ENCODE peak calls at places on chromosomes 16 and 17, in five cellular contexts. A, Y, O, P and Q are unnamed samples. For H3K4me1, the result is how much of the 10 kb centered on the place peaks cover.

GRCh38 chr17:66673668-66674276 is 161.1 kb upstream of the CACNG5 start:
- DNase-seq in Y (peak), A (peak), P (peak), O (peak), Q (no peak)

GRCh38 chr17:80782536-80783427 is 208.9 kb upstream of the CHMP6 start:
- DNase-seq in Y (no peak), P (peak), A (no peak), O (no peak), Q (no peak)

GRCh38 chr17:49401971-49402491 is 12.7 kb downstream of the PHB1 start:
- DNase-seq in A (no peak), P (no peak), O (no peak), Y (no peak), Q (no peak)

GRCh38 chr17:30358055-30358760 is 20.5 kb upstream of the CPD start:
- DNase-seq in P (no peak), O (no peak), A (no peak), Y (no peak), Q (no peak)

GRCh38 chr17:78325076-78325712 is 34.7 kb downstream of the SOCS3 start:
- DNase-seq in O (peak), A (no peak), Y (peak), P (no peak), Q (peak)

GRCh38 chr16:88640520-88641247 is 2.3 kb downstream of the IL17C start:
- DNase-seq in Y (peak), P (no peak), A (no peak), O (no peak), Q (no peak)

GRCh38 chr16:2151188-2152091 is 3.0 kb downstream of the RAB26 start:
- DNase-seq in O (no peak), Y (peak), P (no peak), A (no peak), Q (no peak)

GRCh38 chr17:48724241-48725004 is 1.4 kb downstream of the PRAC2 start:
- DNase-seq in Y (peak), O (peak), A (peak), P (peak), Q (peak)

GRCh38 chr17:31266042-31266441 is 31.0 kb downstream of the OMG start:
- DNase-seq in O (no peak), A (no peak), P (peak), Y (peak), Q (no peak)

GRCh38 chr17:5584971-5585794 is 874 bp upstream of the NLRP1 start:
- DNase-seq in Y (peak), A (no peak), P (no peak), O (peak), Q (no peak)

GRCh38 chr16:52320930-52321439 is 226.0 kb downstream of the TOX3 start:
- DNase-seq in Y (no peak), O (no peak), P (no peak), A (no peak), Q (no peak)

GRCh38 chr17:81150379-81151038 is 14.8 kb upstream of the PVALEF start:
- DNase-seq in P (no peak), O (peak), A (no peak), Y (no peak), Q (peak)

GRCh38 chr17:40090234-40091111 is 9.9 kb downstream of the NR1D1 start:
- DNase-seq in P (no peak), A (no peak), O (no peak), Y (no peak), Q (no peak)

GRCh38 chr16:80274576-80275191 is 266.1 kb upstream of the DYNLRB2 start:
- DNase-seq in P (no peak), O (peak), A (no peak), Y (no peak), Q (no peak)

GRCh38 chr16:58001781-58002410 is 689 bp downstream of the USB1 start:
- DNase-seq in O (no peak), A (no peak), P (no peak), Y (peak), Q (no peak)

GRCh38 chr16:53216798-53217197 is 162.0 kb downstream of the CHD9 start:
- DNase-seq in Y (peak), A (no peak), O (no peak), P (no peak), Q (no peak)

GRCh38 chr17:75031972-75032895 is 14.5 kb downstream of the ATP5PD start:
- DNase-seq in A (peak), O (peak), Y (peak), P (peak), Q (peak)

GRCh38 chr16:2043296-2043979 is 4.2 kb downstream of the NTHL1 start:
- DNase-seq in A (no peak), O (no peak), P (no peak), Y (no peak), Q (no peak)

GRCh38 chr17:64008830-64009229 is 10.7 kb downstream of the PRR29 start:
- DNase-seq in O (no peak), Y (no peak), P (no peak), A (no peak), Q (peak)

GRCh38 chr17:29615048-29615385 is 7.7 kb downstream of the CORO6 start:
- DNase-seq in O (no peak), Y (peak), P (peak), A (no peak), Q (no peak)

GRCh38 chr17:79741751-79742588 is 11.2 kb downstream of the ENPP7 start:
- DNase-seq in P (peak), A (peak), O (peak), Y (peak), Q (peak)

GRCh38 chr16:11410382-11411058 is 65.3 kb downstream of the RMI2 start:
- DNase-seq in Y (no peak), O (no peak), P (no peak), A (no peak), Q (no peak)

GRCh38 chr16:14525021-14525420 is 105.0 kb downstream of the PARN start:
- DNase-seq in Y (no peak), P (no peak), A (no peak), O (no peak), Q (no peak)

GRCh38 chr17:35073183-35073790 is 9.8 kb upstream of the RFFL start:
- DNase-seq in P (peak), O (no peak), Y (no peak), A (no peak), Q (no peak)
- H3K4me1 ChIP-seq in P (half or more), O (under half), Y (under half), A (under half), Q (under half)

GRCh38 chr17:60896996-60897395 is 219.3 kb downstream of the BCAS3 start:
- DNase-seq in P (no peak), A (no peak), Y (no peak), O (no peak), Q (no peak)
- H3K4me1 ChIP-seq in P (under half), A (under half), Y (under half), O (under half), Q (under half)

DNA sequence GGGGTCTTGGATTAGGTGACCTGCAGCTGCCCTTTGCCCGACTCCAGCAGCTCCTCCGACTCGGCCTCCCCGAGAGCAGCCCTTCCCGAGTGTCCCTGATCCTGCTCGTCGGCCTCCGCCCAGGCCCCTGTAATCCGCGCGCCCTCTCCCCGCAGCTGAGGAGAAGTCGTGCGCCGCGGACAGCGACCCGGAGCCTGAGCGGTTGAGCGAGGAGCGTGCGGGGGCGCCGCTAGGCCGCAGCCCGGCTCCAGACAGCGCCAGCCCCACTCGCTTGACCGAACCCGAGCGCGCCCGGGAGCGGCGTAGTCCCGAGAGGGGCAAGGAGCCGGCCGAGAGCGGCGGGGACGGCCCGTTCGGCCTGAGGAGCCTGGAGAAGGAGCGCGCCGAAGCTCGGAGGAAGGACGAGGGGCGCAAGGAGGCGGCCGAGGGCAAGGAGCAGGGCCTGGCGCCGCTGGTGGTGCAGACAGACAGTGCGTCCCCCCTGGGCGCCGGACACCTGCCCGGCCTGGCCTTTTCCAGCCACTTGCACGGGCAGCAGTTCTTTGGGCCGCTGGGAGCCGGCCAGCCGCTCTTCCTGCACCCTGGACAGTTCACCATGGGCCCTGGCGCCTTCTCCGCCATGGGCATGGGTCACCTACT is 5.5 kb downstream of the TBX2 start:
- DNase-seq in Y (no peak), P (no peak), A (peak), O (no peak), Q (no peak)
- H3K4me1 ChIP-seq in Y (under half), P (half or more), A (under half), O (under half), Q (half or more)

DNA sequence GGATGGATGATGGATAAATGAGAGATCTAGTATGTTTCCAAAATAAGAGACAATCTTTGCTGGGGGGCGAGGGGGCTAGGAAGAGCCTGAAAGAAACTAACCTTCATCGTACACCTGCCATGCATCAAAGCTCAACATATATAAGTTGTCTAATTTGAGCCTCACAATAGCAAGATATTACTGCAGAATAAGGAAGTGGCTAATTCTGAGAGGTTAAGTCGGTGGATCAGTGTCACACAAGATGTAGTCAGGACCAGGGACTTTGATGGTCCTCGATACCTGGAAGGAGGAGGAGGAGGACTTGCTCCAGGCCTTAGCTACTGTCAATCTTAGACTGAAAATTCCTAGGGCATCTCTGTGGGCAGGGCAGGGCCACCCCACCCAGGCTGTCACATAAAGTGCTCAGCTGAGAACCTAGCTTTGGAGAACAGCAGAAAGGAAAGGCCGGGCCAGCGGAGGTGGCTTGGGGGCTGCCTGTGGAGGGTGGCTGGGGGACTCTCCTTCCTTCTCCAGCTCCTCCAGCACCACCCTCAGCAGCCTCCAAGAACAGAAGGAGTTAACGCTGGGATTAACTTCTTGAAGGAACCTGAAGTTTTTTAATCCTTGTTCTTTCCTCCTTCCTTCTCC is 460 bp upstream of the SLC13A2 start:
- DNase-seq in Y (no peak), A (no peak), O (no peak), P (no peak), Q (no peak)
- H3K4me1 ChIP-seq in Y (under half), A (under half), O (under half), P (under half), Q (under half)

GRCh38 chr17:53740312-53740711 is 82.4 kb upstream of the KIF2B start:
- DNase-seq in P (no peak), O (no peak), A (no peak), Y (no peak), Q (no peak)

DNA sequence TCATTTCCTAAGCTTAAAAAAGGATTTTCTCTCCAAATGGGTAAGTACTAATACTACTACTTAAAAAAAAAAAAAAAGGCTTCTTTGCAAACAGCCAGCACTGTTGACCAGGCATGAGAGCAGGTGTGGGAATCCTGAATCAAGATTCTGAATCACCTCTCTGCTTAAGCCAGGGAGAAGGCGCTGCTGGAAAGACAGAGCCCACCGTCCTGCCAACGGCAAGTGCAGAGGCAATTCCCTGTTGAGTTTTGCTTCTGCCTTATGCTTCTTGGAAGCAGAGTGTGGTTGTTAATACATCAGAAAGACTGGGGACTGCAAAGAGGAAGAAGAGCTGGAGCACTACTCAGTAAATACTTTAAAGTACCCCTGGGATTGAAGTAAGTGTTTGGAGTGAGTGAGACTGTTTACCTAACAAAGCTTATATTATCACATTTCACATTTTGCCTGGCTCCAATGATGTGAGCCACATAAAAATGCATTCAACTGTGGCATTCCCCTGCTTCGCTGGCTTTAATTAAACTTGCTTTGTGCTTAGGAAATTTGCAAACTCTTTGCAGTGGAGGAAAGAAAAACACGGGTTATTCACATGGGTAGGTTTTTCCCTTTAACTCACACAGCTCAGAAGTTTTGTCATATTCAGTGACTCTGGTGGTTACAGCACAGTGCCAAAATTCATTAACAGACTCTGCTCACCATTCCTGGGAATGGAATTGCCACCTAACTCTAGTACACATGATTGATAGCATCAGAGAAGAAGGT is 86.0 kb upstream of the KIF2B start:
- DNase-seq in O (no peak), A (no peak), Y (no peak), P (no peak), Q (no peak)
- H3K4me1 ChIP-seq in O (under half), A (under half), Y (under half), P (under half), Q (under half)

DNA sequence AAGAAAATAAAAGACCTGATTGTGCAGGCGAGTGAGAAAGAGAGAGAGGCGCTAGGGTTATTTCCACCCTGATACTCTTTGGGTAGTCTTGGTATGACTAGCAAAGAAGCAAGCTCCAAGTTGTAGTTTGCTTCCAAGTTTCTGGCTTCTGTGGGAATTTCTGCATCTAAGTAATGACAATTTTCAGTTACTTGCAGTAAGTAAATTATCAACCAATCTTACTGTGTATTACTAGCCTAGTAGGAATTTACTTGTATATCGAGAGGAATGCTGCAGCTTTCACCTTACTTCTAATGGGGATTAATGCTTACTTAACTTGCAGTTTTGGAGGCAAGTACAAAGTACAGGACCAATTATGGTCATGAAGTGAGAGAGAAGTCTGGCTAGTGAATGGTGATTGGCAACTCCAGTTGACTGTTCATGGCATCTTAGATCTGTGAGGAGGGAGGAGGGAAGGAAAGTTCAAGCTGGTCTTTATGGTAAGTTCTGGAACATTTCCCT is 31.9 kb downstream of the TENT4B start:
- DNase-seq in A (no peak), O (peak), P (no peak), Y (no peak), Q (no peak)
- H3K4me1 ChIP-seq in A (under half), O (under half), P (under half), Y (under half), Q (under half)